ENCODE peak calls at places on chromosomes 16 and 17, in eight cellular contexts. One of them, this sample, is unnamed.

GRCh38 chr17:237406-237955 is 56.0 kb upstream of the DOC2B start:
- DNase-seq in lung: no peak
- DNase-seq in aorta: peak; percentile 53
- DNase-seq in effector memory CD4-positive, alpha-beta T cell: no peak
- DNase-seq in substantia nigra: no peak
- DNase-seq in kidney: peak; percentile 47
- DNase-seq in PC-9: no peak
- DNase-seq in RWPE1: no peak
- DNase-seq in this sample: no peak

GRCh38 chr16:4290236-4290830 is 17.5 kb upstream of the TFAP4 start:
- DNase-seq in lung: peak; percentile 80
- DNase-seq in aorta: no peak
- DNase-seq in effector memory CD4-positive, alpha-beta T cell: no peak
- DNase-seq in substantia nigra: no peak
- DNase-seq in kidney: no peak
- DNase-seq in PC-9: peak; percentile 96
- DNase-seq in RWPE1: peak; percentile 50
- DNase-seq in this sample: peak; percentile 69

GRCh38 chr16:46882304-46882939 is 1.7 kb upstream of the GPT2 start:
- DNase-seq in lung: no peak
- DNase-seq in aorta: no peak
- DNase-seq in effector memory CD4-positive, alpha-beta T cell: no peak
- DNase-seq in substantia nigra: no peak
- DNase-seq in kidney: no peak
- DNase-seq in PC-9: no peak
- DNase-seq in RWPE1: no peak
- DNase-seq in this sample: no peak

GRCh38 chr17:43069368-43069898 is 44.4 kb downstream of the RND2 start:
- DNase-seq in lung: no peak
- DNase-seq in aorta: no peak
- DNase-seq in effector memory CD4-positive, alpha-beta T cell: no peak
- DNase-seq in substantia nigra: no peak
- DNase-seq in kidney: no peak
- DNase-seq in PC-9: no peak
- DNase-seq in RWPE1: no peak
- DNase-seq in this sample: no peak

GRCh38 chr17:80113033-80113484 is 11.7 kb downstream of the GAA start:
- DNase-seq in lung: no peak
- DNase-seq in aorta: no peak
- DNase-seq in effector memory CD4-positive, alpha-beta T cell: no peak
- DNase-seq in substantia nigra: no peak
- DNase-seq in kidney: no peak
- DNase-seq in PC-9: no peak
- DNase-seq in RWPE1: no peak
- DNase-seq in this sample: no peak

GRCh38 chr16:49341706-49342105 is 31.9 kb upstream of the C16orf78 start:
- DNase-seq in lung: no peak
- DNase-seq in aorta: no peak
- DNase-seq in effector memory CD4-positive, alpha-beta T cell: no peak
- DNase-seq in substantia nigra: no peak
- DNase-seq in kidney: no peak
- DNase-seq in PC-9: no peak
- DNase-seq in RWPE1: no peak
- DNase-seq in this sample: no peak

GRCh38 chr17:17155568-17155967 is 50.6 kb downstream of the PLD6 start:
- DNase-seq in lung: no peak
- DNase-seq in aorta: no peak
- DNase-seq in effector memory CD4-positive, alpha-beta T cell: no peak
- DNase-seq in substantia nigra: no peak
- DNase-seq in kidney: no peak
- DNase-seq in PC-9: no peak
- DNase-seq in RWPE1: no peak
- DNase-seq in this sample: no peak

GRCh38 chr17:56982312-56982711 is 4.4 kb downstream of the SCPEP1 start:
- DNase-seq in lung: no peak
- DNase-seq in aorta: no peak
- DNase-seq in effector memory CD4-positive, alpha-beta T cell: no peak
- DNase-seq in substantia nigra: no peak
- DNase-seq in kidney: no peak
- DNase-seq in PC-9: no peak
- DNase-seq in RWPE1: peak; percentile 71
- DNase-seq in this sample: no peak

GRCh38 chr16:14500791-14501190 is 129.3 kb downstream of the PARN start:
- DNase-seq in lung: no peak
- DNase-seq in aorta: no peak
- DNase-seq in effector memory CD4-positive, alpha-beta T cell: no peak
- DNase-seq in substantia nigra: no peak
- DNase-seq in kidney: no peak
- DNase-seq in PC-9: no peak
- DNase-seq in RWPE1: no peak
- DNase-seq in this sample: no peak

GRCh38 chr16:54080524-54081008 is 206.0 kb downstream of the IRX3 start:
- DNase-seq in lung: no peak
- DNase-seq in aorta: no peak
- DNase-seq in effector memory CD4-positive, alpha-beta T cell: no peak
- DNase-seq in substantia nigra: no peak
- DNase-seq in kidney: no peak
- DNase-seq in PC-9: peak; percentile 99
- DNase-seq in RWPE1: peak; percentile 77
- DNase-seq in this sample: no peak

GRCh38 chr16:66618588-66618987 is 14.1 kb downstream of the CMTM3 start:
- DNase-seq in lung: no peak
- DNase-seq in aorta: peak; percentile 81
- DNase-seq in effector memory CD4-positive, alpha-beta T cell: no peak
- DNase-seq in substantia nigra: no peak
- DNase-seq in kidney: no peak
- DNase-seq in PC-9: peak; percentile 94
- DNase-seq in RWPE1: peak; percentile 88
- DNase-seq in this sample: peak; percentile 73

GRCh38 chr17:3911271-3912053 is 4.8 kb downstream of the P2RX1 start:
- DNase-seq in lung: no peak
- DNase-seq in aorta: no peak
- DNase-seq in effector memory CD4-positive, alpha-beta T cell: peak; percentile 38
- DNase-seq in substantia nigra: peak; percentile 14
- DNase-seq in kidney: peak; percentile 85
- DNase-seq in PC-9: no peak
- DNase-seq in RWPE1: no peak
- DNase-seq in this sample: no peak

DNA sequence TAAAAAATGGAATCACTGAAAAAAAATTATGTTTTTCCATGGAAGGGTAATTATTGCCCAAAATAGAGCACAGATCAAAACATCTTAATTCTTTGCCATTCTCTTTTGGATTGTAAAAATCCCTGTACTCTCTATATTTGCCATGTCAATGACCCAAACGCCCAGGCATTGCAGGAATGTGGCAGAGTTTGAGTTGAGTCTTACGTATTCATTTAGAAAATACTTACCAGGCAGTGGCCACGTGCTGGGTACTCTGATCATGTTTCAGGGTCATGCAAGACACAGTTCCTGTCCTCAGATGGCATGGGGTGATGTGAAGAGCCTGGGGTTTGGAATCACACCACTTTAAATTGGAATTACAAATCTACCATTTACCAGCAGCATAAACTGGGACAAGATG is 267.7 kb downstream of the ABCC12 start:
- DNase-seq in lung: no peak
- DNase-seq in aorta: no peak
- DNase-seq in effector memory CD4-positive, alpha-beta T cell: no peak
- DNase-seq in substantia nigra: no peak
- DNase-seq in kidney: no peak
- DNase-seq in PC-9: peak; percentile 73
- DNase-seq in RWPE1: peak; percentile 58
- DNase-seq in this sample: no peak
- H3K27ac ChIP-seq in lung: no peak overlapping the region
- H3K27ac ChIP-seq in aorta: no peak overlapping the region
- H3K27ac ChIP-seq in effector memory CD4-positive, alpha-beta T cell: no peak overlapping the region
- H3K27ac ChIP-seq in substantia nigra: no peak overlapping the region
- H3K27ac ChIP-seq in kidney: no peak overlapping the region
- H3K27ac ChIP-seq in PC-9: peak overlapping the region; percentile 68
- H3K27ac ChIP-seq in RWPE1: no peak overlapping the region
- H3K27ac ChIP-seq in this sample: no peak overlapping the region

DNA sequence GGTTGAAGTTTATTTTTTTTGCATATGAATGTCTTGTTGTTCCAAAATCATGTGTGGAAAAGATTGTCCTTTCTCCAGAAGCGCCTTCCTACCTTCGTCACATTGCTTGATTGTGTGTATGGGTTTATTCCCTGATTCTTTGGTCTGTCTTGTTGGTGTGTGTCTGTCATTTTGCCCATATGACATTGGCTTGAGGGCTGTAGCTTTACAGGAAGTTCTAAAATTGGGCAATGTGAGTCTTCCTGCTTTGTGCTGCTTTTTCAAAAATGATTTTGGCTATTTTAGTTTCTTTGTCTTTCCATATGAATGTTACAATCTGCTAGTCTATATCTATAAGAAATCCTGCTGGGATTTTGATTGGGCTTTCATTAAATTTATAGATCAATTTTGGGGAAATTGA is 217.2 kb downstream of the SNX29 start:
- DNase-seq in lung: no peak
- DNase-seq in aorta: no peak
- DNase-seq in effector memory CD4-positive, alpha-beta T cell: no peak
- DNase-seq in substantia nigra: no peak
- DNase-seq in kidney: no peak
- DNase-seq in PC-9: no peak
- DNase-seq in RWPE1: no peak
- DNase-seq in this sample: no peak
- H3K27ac ChIP-seq in lung: no peak overlapping the region
- H3K27ac ChIP-seq in aorta: no peak overlapping the region
- H3K27ac ChIP-seq in effector memory CD4-positive, alpha-beta T cell: no peak overlapping the region
- H3K27ac ChIP-seq in substantia nigra: no peak overlapping the region
- H3K27ac ChIP-seq in kidney: no peak overlapping the region
- H3K27ac ChIP-seq in PC-9: no peak overlapping the region
- H3K27ac ChIP-seq in RWPE1: no peak overlapping the region
- H3K27ac ChIP-seq in this sample: no peak overlapping the region

DNA sequence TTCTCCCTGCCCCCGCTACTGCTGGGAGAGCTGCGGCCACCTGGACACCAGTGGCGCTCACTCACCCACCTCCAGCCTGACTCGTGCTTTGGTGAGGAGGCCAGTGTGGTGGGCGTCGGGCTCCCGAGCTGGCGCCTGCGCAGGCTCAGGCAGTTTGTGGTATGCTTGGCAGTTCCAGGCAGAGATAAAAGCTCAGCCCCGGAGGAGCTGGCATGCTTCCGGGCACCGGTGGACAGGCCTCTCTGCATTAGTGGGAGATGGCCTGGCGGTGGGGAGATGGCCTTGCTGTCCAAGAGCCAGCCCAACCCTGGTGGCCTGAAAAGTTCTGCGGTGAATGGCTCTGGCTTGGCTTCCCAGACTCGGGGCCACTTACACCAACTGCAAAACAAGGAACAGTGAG is 4.1 kb downstream of the ADGRG1 start:
- DNase-seq in lung: no peak
- DNase-seq in aorta: no peak
- DNase-seq in effector memory CD4-positive, alpha-beta T cell: no peak
- DNase-seq in substantia nigra: peak; percentile 52
- DNase-seq in kidney: no peak
- DNase-seq in PC-9: no peak
- DNase-seq in RWPE1: no peak
- DNase-seq in this sample: no peak
- H3K27ac ChIP-seq in lung: no peak overlapping the region
- H3K27ac ChIP-seq in aorta: no peak overlapping the region
- H3K27ac ChIP-seq in effector memory CD4-positive, alpha-beta T cell: no peak overlapping the region
- H3K27ac ChIP-seq in substantia nigra: peak overlapping the region; percentile 84
- H3K27ac ChIP-seq in kidney: peak overlapping the region; percentile 57
- H3K27ac ChIP-seq in PC-9: no peak overlapping the region
- H3K27ac ChIP-seq in RWPE1: peak overlapping the region; percentile 52
- H3K27ac ChIP-seq in this sample: no peak overlapping the region

GRCh38 chr16:85319984-85320440 is 207.7 kb upstream of the CIBAR2 start:
- DNase-seq in lung: no peak
- DNase-seq in aorta: no peak
- DNase-seq in effector memory CD4-positive, alpha-beta T cell: no peak
- DNase-seq in substantia nigra: no peak
- DNase-seq in kidney: no peak
- DNase-seq in PC-9: no peak
- DNase-seq in RWPE1: no peak
- DNase-seq in this sample: no peak

GRCh38 chr16:85319208-85319983 is 207.1 kb upstream of the CIBAR2 start:
- DNase-seq in lung: no peak
- DNase-seq in aorta: no peak
- DNase-seq in effector memory CD4-positive, alpha-beta T cell: no peak
- DNase-seq in substantia nigra: peak; percentile 50
- DNase-seq in kidney: no peak
- DNase-seq in PC-9: no peak
- DNase-seq in RWPE1: no peak
- DNase-seq in this sample: no peak

GRCh38 chr16:85321856-85322271 is 209.6 kb upstream of the CIBAR2 start:
- DNase-seq in lung: peak; percentile 80
- DNase-seq in aorta: peak; percentile 99
- DNase-seq in effector memory CD4-positive, alpha-beta T cell: no peak
- DNase-seq in substantia nigra: peak; percentile 91
- DNase-seq in kidney: peak; percentile 99
- DNase-seq in PC-9: no peak
- DNase-seq in RWPE1: no peak
- DNase-seq in this sample: peak; percentile 98

GRCh38 chr16:85323230-85323960 is 211.1 kb upstream of the CIBAR2 start:
- DNase-seq in lung: no peak
- DNase-seq in aorta: no peak
- DNase-seq in effector memory CD4-positive, alpha-beta T cell: no peak
- DNase-seq in substantia nigra: no peak
- DNase-seq in kidney: no peak
- DNase-seq in PC-9: no peak
- DNase-seq in RWPE1: no peak
- DNase-seq in this sample: no peak

GRCh38 chr16:85320677-85321385 is 208.6 kb upstream of the CIBAR2 start:
- DNase-seq in lung: no peak
- DNase-seq in aorta: no peak
- DNase-seq in effector memory CD4-positive, alpha-beta T cell: no peak
- DNase-seq in substantia nigra: no peak
- DNase-seq in kidney: no peak
- DNase-seq in PC-9: no peak
- DNase-seq in RWPE1: no peak
- DNase-seq in this sample: no peak
- H3K27ac ChIP-seq in lung: no peak overlapping the region
- H3K27ac ChIP-seq in aorta: peak overlapping the region; percentile 65
- H3K27ac ChIP-seq in effector memory CD4-positive, alpha-beta T cell: no peak overlapping the region
- H3K27ac ChIP-seq in substantia nigra: no peak overlapping the region
- H3K27ac ChIP-seq in kidney: peak overlapping the region; percentile 4
- H3K27ac ChIP-seq in PC-9: no peak overlapping the region
- H3K27ac ChIP-seq in RWPE1: peak overlapping the region; percentile 73
- H3K27ac ChIP-seq in this sample: peak overlapping the region; percentile 85

DNA sequence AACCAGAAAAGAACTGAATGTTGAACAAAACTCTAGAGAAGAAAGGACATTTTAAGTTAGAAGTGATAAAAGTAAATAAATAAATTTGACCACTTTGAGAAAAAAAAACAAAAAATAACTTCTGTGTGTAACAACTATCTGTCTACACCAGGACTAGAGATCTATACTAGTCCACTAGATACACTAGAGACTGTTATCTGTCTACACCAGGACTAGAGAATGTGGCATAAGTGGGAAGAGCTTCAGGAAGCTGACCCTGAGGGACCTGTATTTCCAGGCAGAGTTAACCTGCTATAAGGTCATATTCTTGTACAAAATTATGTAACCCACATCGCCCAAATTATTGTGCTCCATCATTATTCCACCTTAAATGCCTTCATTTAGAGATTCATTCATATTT is 160.8 kb downstream of the SKAP1 start:
- DNase-seq in lung: no peak
- DNase-seq in aorta: no peak
- DNase-seq in effector memory CD4-positive, alpha-beta T cell: no peak
- DNase-seq in substantia nigra: no peak
- DNase-seq in kidney: no peak
- DNase-seq in PC-9: no peak
- DNase-seq in RWPE1: no peak
- DNase-seq in this sample: no peak
- H3K27ac ChIP-seq in lung: no peak overlapping the region
- H3K27ac ChIP-seq in aorta: no peak overlapping the region
- H3K27ac ChIP-seq in effector memory CD4-positive, alpha-beta T cell: no peak overlapping the region
- H3K27ac ChIP-seq in substantia nigra: no peak overlapping the region
- H3K27ac ChIP-seq in kidney: no peak overlapping the region
- H3K27ac ChIP-seq in PC-9: no peak overlapping the region
- H3K27ac ChIP-seq in RWPE1: no peak overlapping the region
- H3K27ac ChIP-seq in this sample: no peak overlapping the region